ENCODE peak calls at places on chromosome 7, in seven cellular contexts. One of them, this sample, is unnamed. For H3K36me3 and H3K27me3, the result is how much of the 10 kb centered on the place peaks cover.

GRCh38 chr7:41698114-41698513 is 4.8 kb downstream of the INHBA start:
- DNase-seq in left ventricle myocardium inferior: no peak
- DNase-seq in IMR-90: peak
- DNase-seq in body of pancreas: no peak
- DNase-seq in colonic mucosa: no peak
- DNase-seq in Caco-2: no peak
- DNase-seq in naive thymus-derived CD4-positive, alpha-beta T cell: no peak
- DNase-seq in this sample: no peak

GRCh38 chr7:45180084-45180986 is 22.7 kb downstream of the RAMP3 start:
- DNase-seq in left ventricle myocardium inferior: no peak
- DNase-seq in IMR-90: no peak
- DNase-seq in body of pancreas: no peak
- DNase-seq in colonic mucosa: no peak
- DNase-seq in Caco-2: no peak
- DNase-seq in naive thymus-derived CD4-positive, alpha-beta T cell: no peak
- DNase-seq in this sample: no peak

GRCh38 chr7:37441405-37441797 is 7.3 kb downstream of the ELMO1 start:
- DNase-seq in left ventricle myocardium inferior: no peak
- DNase-seq in IMR-90: no peak
- DNase-seq in body of pancreas: no peak
- DNase-seq in colonic mucosa: no peak
- DNase-seq in Caco-2: no peak
- DNase-seq in naive thymus-derived CD4-positive, alpha-beta T cell: no peak
- DNase-seq in this sample: no peak

GRCh38 chr7:92709150-92709549 is 119.0 kb upstream of the FAM133B start:
- DNase-seq in left ventricle myocardium inferior: no peak
- DNase-seq in IMR-90: no peak
- DNase-seq in body of pancreas: no peak
- DNase-seq in colonic mucosa: no peak
- DNase-seq in Caco-2: no peak
- DNase-seq in naive thymus-derived CD4-positive, alpha-beta T cell: no peak
- DNase-seq in this sample: no peak

GRCh38 chr7:43649755-43650274 is 66.9 kb downstream of the STK17A start:
- DNase-seq in left ventricle myocardium inferior: no peak
- DNase-seq in IMR-90: peak
- DNase-seq in body of pancreas: no peak
- DNase-seq in colonic mucosa: no peak
- DNase-seq in Caco-2: no peak
- DNase-seq in naive thymus-derived CD4-positive, alpha-beta T cell: peak
- DNase-seq in this sample: peak

GRCh38 chr7:45625067-45625466 is 50.9 kb downstream of the ADCY1 start:
- DNase-seq in left ventricle myocardium inferior: no peak
- DNase-seq in IMR-90: peak
- DNase-seq in body of pancreas: no peak
- DNase-seq in colonic mucosa: no peak
- DNase-seq in Caco-2: no peak
- DNase-seq in naive thymus-derived CD4-positive, alpha-beta T cell: no peak
- DNase-seq in this sample: no peak

GRCh38 chr7:152193882-152194281 is 168.4 kb downstream of the GALNT11 start:
- DNase-seq in left ventricle myocardium inferior: no peak
- DNase-seq in IMR-90: no peak
- DNase-seq in body of pancreas: no peak
- DNase-seq in colonic mucosa: no peak
- DNase-seq in Caco-2: no peak
- DNase-seq in naive thymus-derived CD4-positive, alpha-beta T cell: no peak
- DNase-seq in this sample: no peak

GRCh38 chr7:55171157-55171556 is 152.3 kb downstream of the EGFR start:
- DNase-seq in left ventricle myocardium inferior: no peak
- DNase-seq in IMR-90: no peak
- DNase-seq in body of pancreas: no peak
- DNase-seq in colonic mucosa: no peak
- DNase-seq in Caco-2: no peak
- DNase-seq in naive thymus-derived CD4-positive, alpha-beta T cell: no peak
- DNase-seq in this sample: no peak

GRCh38 chr7:79461660-79462059 is 8.2 kb upstream of the MAGI2 start:
- DNase-seq in left ventricle myocardium inferior: no peak
- DNase-seq in IMR-90: peak
- DNase-seq in body of pancreas: no peak
- DNase-seq in colonic mucosa: no peak
- DNase-seq in Caco-2: peak
- DNase-seq in naive thymus-derived CD4-positive, alpha-beta T cell: no peak
- DNase-seq in this sample: no peak

GRCh38 chr7:115368998-115369397 is 447.1 kb downstream of the MDFIC start:
- DNase-seq in left ventricle myocardium inferior: no peak
- DNase-seq in IMR-90: no peak
- DNase-seq in body of pancreas: no peak
- DNase-seq in colonic mucosa: no peak
- DNase-seq in Caco-2: no peak
- DNase-seq in naive thymus-derived CD4-positive, alpha-beta T cell: no peak
- DNase-seq in this sample: no peak

GRCh38 chr7:30965883-30966282 is 2.1 kb downstream of the GHRHR start:
- DNase-seq in left ventricle myocardium inferior: no peak
- DNase-seq in IMR-90: no peak
- DNase-seq in body of pancreas: no peak
- DNase-seq in colonic mucosa: no peak
- DNase-seq in Caco-2: no peak
- DNase-seq in naive thymus-derived CD4-positive, alpha-beta T cell: no peak
- DNase-seq in this sample: no peak

GRCh38 chr7:42017356-42017986 is 219.5 kb downstream of the GLI3 start:
- DNase-seq in left ventricle myocardium inferior: no peak
- DNase-seq in IMR-90: no peak
- DNase-seq in body of pancreas: no peak
- DNase-seq in colonic mucosa: no peak
- DNase-seq in Caco-2: no peak
- DNase-seq in naive thymus-derived CD4-positive, alpha-beta T cell: no peak
- DNase-seq in this sample: no peak

GRCh38 chr7:134701272-134701671 is 54.6 kb downstream of the BPGM start:
- DNase-seq in left ventricle myocardium inferior: no peak
- DNase-seq in IMR-90: peak
- DNase-seq in body of pancreas: no peak
- DNase-seq in colonic mucosa: no peak
- DNase-seq in Caco-2: peak
- DNase-seq in naive thymus-derived CD4-positive, alpha-beta T cell: no peak
- DNase-seq in this sample: no peak

GRCh38 chr7:118110178-118110577 is 73.8 kb upstream of the LSM8 start:
- DNase-seq in left ventricle myocardium inferior: no peak
- DNase-seq in IMR-90: no peak
- DNase-seq in body of pancreas: no peak
- DNase-seq in colonic mucosa: no peak
- DNase-seq in Caco-2: no peak
- DNase-seq in naive thymus-derived CD4-positive, alpha-beta T cell: no peak
- DNase-seq in this sample: no peak

GRCh38 chr7:42151309-42151708 is 85.7 kb downstream of the GLI3 start:
- DNase-seq in left ventricle myocardium inferior: no peak
- DNase-seq in IMR-90: peak
- DNase-seq in body of pancreas: no peak
- DNase-seq in colonic mucosa: no peak
- DNase-seq in Caco-2: no peak
- DNase-seq in naive thymus-derived CD4-positive, alpha-beta T cell: no peak
- DNase-seq in this sample: no peak

GRCh38 chr7:55573526-55573925 is 1.2 kb upstream of the VOPP1 start:
- DNase-seq in left ventricle myocardium inferior: no peak
- DNase-seq in IMR-90: peak
- DNase-seq in body of pancreas: no peak
- DNase-seq in colonic mucosa: no peak
- DNase-seq in Caco-2: no peak
- DNase-seq in naive thymus-derived CD4-positive, alpha-beta T cell: no peak
- DNase-seq in this sample: no peak

GRCh38 chr7:66110861-66111260 is 3.8 kb upstream of the CRCP start:
- DNase-seq in left ventricle myocardium inferior: no peak
- DNase-seq in IMR-90: peak
- DNase-seq in body of pancreas: no peak
- DNase-seq in colonic mucosa: no peak
- DNase-seq in Caco-2: no peak
- DNase-seq in naive thymus-derived CD4-positive, alpha-beta T cell: no peak
- DNase-seq in this sample: no peak

GRCh38 chr7:30430300-30430699 is 48.3 kb downstream of the NOD1 start:
- DNase-seq in left ventricle myocardium inferior: no peak
- DNase-seq in IMR-90: no peak
- DNase-seq in body of pancreas: no peak
- DNase-seq in colonic mucosa: peak
- DNase-seq in Caco-2: no peak
- DNase-seq in naive thymus-derived CD4-positive, alpha-beta T cell: no peak
- DNase-seq in this sample: no peak

GRCh38 chr7:98990356-98990755 is 112.0 kb downstream of the TRRAP start:
- DNase-seq in left ventricle myocardium inferior: no peak
- DNase-seq in IMR-90: no peak
- DNase-seq in body of pancreas: no peak
- DNase-seq in colonic mucosa: no peak
- DNase-seq in Caco-2: no peak
- DNase-seq in naive thymus-derived CD4-positive, alpha-beta T cell: no peak
- DNase-seq in this sample: no peak

DNA sequence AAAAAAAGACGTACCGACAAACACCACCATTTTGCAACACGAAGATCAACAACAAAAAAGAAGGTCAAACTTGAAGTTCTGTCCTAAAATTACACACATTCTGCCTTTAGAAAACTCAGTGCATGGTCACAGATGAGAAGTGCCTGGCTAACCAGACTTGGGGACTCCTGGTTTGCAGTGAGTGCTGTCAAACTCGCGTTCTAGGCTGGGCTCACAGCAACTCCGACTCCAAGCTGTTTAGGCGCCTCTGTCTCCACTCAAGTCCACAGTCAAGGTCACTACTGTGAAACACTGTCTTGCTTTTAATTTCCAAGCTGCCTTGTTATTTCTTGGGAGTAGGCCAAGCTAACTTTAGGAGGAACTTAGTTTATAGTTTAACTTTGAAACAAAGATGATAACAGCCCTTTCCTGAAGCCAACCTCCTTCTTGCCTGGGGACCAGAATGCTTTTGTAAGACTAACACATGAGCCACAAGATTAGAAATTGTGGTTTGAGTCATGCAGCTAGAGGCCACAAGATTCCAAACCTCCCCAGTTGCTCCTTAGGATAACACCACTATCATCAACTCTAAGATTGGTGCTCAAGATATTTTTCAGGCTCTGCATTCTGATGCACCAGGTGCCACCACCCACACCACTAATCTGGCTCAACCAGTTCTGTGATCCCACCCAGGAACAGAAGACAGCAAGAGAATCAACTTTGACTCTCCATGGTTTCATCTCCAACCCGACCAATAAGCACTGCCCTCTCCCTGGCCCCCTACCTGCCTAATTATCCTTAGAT is 1.1 kb upstream of the DNAAF5 start:
- DNase-seq in left ventricle myocardium inferior: no peak
- DNase-seq in IMR-90: peak
- DNase-seq in body of pancreas: no peak
- DNase-seq in colonic mucosa: peak
- DNase-seq in Caco-2: peak
- DNase-seq in naive thymus-derived CD4-positive, alpha-beta T cell: no peak
- DNase-seq in this sample: no peak
- H3K4me3 ChIP-seq in left ventricle myocardium inferior: peak
- H3K4me3 ChIP-seq in IMR-90: no peak
- H3K4me3 ChIP-seq in body of pancreas: no peak
- H3K4me3 ChIP-seq in colonic mucosa: no peak
- H3K4me3 ChIP-seq in Caco-2: peak
- H3K4me3 ChIP-seq in naive thymus-derived CD4-positive, alpha-beta T cell: peak
- H3K4me3 ChIP-seq in this sample: peak

DNA sequence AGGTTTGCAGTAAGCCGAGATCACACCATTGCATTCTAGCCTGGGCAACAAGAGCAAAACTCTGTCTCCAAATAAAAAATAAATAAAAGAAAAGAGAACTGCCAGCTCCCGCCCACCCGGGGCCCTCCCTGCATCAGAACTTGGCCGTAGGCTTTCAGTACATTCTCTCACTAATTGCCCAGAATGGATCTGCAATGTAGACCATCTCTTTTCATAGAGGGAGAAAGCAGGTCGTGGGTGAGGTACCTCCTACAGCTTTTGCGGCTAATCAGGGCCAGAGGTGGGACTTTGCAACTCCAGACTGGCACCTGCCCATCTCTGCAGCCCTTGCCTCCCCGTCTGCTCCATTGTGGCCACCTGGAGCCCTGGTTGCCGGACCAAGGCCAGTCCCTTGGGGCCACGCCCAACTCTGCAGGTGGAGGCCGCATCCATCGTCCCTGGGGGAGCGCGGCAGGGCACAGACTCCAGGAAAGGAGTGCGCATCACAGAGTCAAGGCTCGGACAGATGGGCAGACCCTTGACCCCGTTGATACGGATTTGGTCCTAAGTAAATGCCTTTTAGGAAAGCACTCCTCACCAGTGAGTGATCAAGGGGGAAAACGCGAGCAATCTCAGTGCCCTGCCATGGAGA is 179.1 kb upstream of the SH2B2 start:
- DNase-seq in left ventricle myocardium inferior: no peak
- DNase-seq in IMR-90: no peak
- DNase-seq in body of pancreas: no peak
- DNase-seq in colonic mucosa: peak
- DNase-seq in Caco-2: no peak
- DNase-seq in naive thymus-derived CD4-positive, alpha-beta T cell: no peak
- DNase-seq in this sample: no peak
- H3K36me3 ChIP-seq in left ventricle myocardium inferior: half or more
- H3K36me3 ChIP-seq in IMR-90: under half
- H3K36me3 ChIP-seq in body of pancreas: under half
- H3K36me3 ChIP-seq in colonic mucosa: under half
- H3K36me3 ChIP-seq in Caco-2: under half
- H3K36me3 ChIP-seq in naive thymus-derived CD4-positive, alpha-beta T cell: under half
- H3K36me3 ChIP-seq in this sample: under half

GRCh38 chr7:148412691-148413090 is 177.9 kb upstream of the C7orf33 start:
- DNase-seq in left ventricle myocardium inferior: no peak
- DNase-seq in IMR-90: no peak
- DNase-seq in body of pancreas: no peak
- DNase-seq in colonic mucosa: no peak
- DNase-seq in Caco-2: no peak
- DNase-seq in naive thymus-derived CD4-positive, alpha-beta T cell: no peak
- DNase-seq in this sample: no peak
- H3K27me3 ChIP-seq in left ventricle myocardium inferior: under half
- H3K27me3 ChIP-seq in IMR-90: under half
- H3K27me3 ChIP-seq in body of pancreas: under half
- H3K27me3 ChIP-seq in colonic mucosa: under half
- H3K27me3 ChIP-seq in Caco-2: under half
- H3K27me3 ChIP-seq in naive thymus-derived CD4-positive, alpha-beta T cell: under half
- H3K27me3 ChIP-seq in this sample: under half

DNA sequence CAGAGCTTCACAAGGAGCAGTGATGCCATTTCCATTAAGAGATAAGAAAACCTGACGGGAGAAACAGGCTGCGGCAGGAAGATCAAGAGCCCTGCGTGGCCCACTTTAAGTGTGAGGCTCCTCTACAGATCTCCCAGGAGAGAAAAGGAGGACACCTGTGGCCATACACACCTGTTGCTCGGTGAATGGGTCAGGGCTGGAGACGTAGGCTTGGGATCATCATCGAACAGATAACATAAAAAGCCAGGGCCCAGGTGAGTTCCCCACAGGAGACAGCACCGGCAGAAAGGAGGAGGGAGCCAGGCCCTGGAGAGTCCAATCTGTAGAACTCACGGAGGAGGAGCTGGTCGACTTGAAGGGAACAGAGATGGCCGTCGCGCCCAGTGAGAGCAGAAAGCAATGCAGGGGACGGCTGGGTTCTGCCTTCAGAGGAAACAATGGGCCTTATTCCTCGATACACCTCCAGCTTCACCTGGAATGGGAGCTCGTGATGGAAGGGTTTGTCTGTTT is 556.8 kb downstream of the DNAJB6 start:
- DNase-seq in left ventricle myocardium inferior: no peak
- DNase-seq in IMR-90: no peak
- DNase-seq in body of pancreas: no peak
- DNase-seq in colonic mucosa: no peak
- DNase-seq in Caco-2: no peak
- DNase-seq in naive thymus-derived CD4-positive, alpha-beta T cell: no peak
- DNase-seq in this sample: no peak
- H3K4me3 ChIP-seq in left ventricle myocardium inferior: no peak
- H3K4me3 ChIP-seq in IMR-90: no peak
- H3K4me3 ChIP-seq in body of pancreas: no peak
- H3K4me3 ChIP-seq in colonic mucosa: no peak
- H3K4me3 ChIP-seq in Caco-2: no peak
- H3K4me3 ChIP-seq in naive thymus-derived CD4-positive, alpha-beta T cell: no peak
- H3K4me3 ChIP-seq in this sample: no peak